ENCODE peak calls at places on chromosomes 5 and 9, in six cellular contexts. B, W, C, N, Z and K are unnamed samples.
A peak's percentile ranks its signal among the peaks of the same experiment; 100 is the strongest.

GRCh38 chr9:118836891-118837290 is 532.3 kb downstream of the BRINP1 start:
- DNase-seq in B (no peak), W (no peak), C (no peak), N (no peak), Z (no peak), K (no peak)

GRCh38 chr5:42703238-42703637 is 53.4 kb upstream of the CCDC152 start:
- DNase-seq in B (no peak), W (no peak), C (no peak), N (no peak), Z (no peak), K (no peak)

GRCh38 chr5:122673343-122673742 is 101.5 kb upstream of the SNX2 start:
- DNase-seq in B (no peak), W (peak; percentile 54), C (no peak), N (no peak), Z (peak; percentile 61), K (no peak)

GRCh38 chr9:136257381-136258298 is 12.0 kb upstream of the QSOX2 start:
- DNase-seq in B (no peak), W (no peak), C (no peak), N (no peak), Z (no peak), K (no peak)

GRCh38 chr5:134114886-134115805 is 665 bp downstream of the TCF7 start:
- DNase-seq in B (no peak), W (no peak), C (no peak), N (no peak), Z (no peak), K (no peak)

GRCh38 chr5:92939428-92939827 is 641.6 kb downstream of the NR2F1-AS1 start:
- DNase-seq in B (no peak), W (peak; percentile 33), C (no peak), N (no peak), Z (no peak), K (no peak)

GRCh38 chr5:109258755-109259154 is 151.0 kb downstream of the PJA2 start:
- DNase-seq in B (no peak), W (no peak), C (no peak), N (no peak), Z (no peak), K (no peak)

GRCh38 chr9:133683494-133684460 is 47.6 kb downstream of the DBH start:
- DNase-seq in B (no peak), W (peak; percentile 29), C (no peak), N (no peak), Z (peak; percentile 82), K (no peak)

GRCh38 chr9:7234144-7234543 is 476.4 kb downstream of the KDM4C start:
- DNase-seq in B (no peak), W (peak; percentile 59), C (peak; percentile 51), N (no peak), Z (no peak), K (no peak)

GRCh38 chr5:142874537-142874936 is 104.4 kb downstream of the ARHGAP26 start:
- DNase-seq in B (peak; percentile 63), W (peak; percentile 91), C (peak; percentile 71), N (no peak), Z (peak; percentile 78), K (no peak)

GRCh38 chr9:11194249-11194648 is 581.4 kb upstream of the PTPRD start:
- DNase-seq in B (no peak), W (no peak), C (no peak), N (no peak), Z (no peak), K (no peak)

GRCh38 chr5:54302267-54302687 is 8.1 kb downstream of the ARL15 start:
- DNase-seq in B (peak; percentile 42), W (peak; percentile 40), C (peak; percentile 66), N (no peak), Z (no peak), K (peak; percentile 24)

GRCh38 chr9:130417602-130418001 is 27.2 kb upstream of the ASS1 start:
- DNase-seq in B (no peak), W (no peak), C (peak; percentile 20), N (no peak), Z (peak; percentile 30), K (no peak)

GRCh38 chr5:82408033-82408432 is 129.9 kb upstream of the RPS23 start:
- DNase-seq in B (no peak), W (no peak), C (no peak), N (no peak), Z (no peak), K (no peak)

GRCh38 chr5:41787257-41787656 is 83.0 kb downstream of the OXCT1 start:
- DNase-seq in B (no peak), W (no peak), C (no peak), N (no peak), Z (no peak), K (no peak)

GRCh38 chr5:139678751-139679750 is 30.9 kb downstream of the CXXC5 start:
- DNase-seq in B (no peak), W (no peak), C (no peak), N (no peak), Z (peak; percentile 89), K (no peak)

GRCh38 chr5:16668194-16668593 is 51.4 kb upstream of the RETREG1 start:
- DNase-seq in B (no peak), W (no peak), C (no peak), N (no peak), Z (no peak), K (no peak)

GRCh38 chr9:95105519-95106287 is 211.8 kb downstream of the FANCC start:
- DNase-seq in B (no peak), W (no peak), C (peak; percentile 95), N (no peak), Z (no peak), K (peak; percentile 80)

GRCh38 chr5:122333564-122333963 is 21.5 kb downstream of the SNCAIP start:
- DNase-seq in B (peak; percentile 9), W (no peak), C (no peak), N (no peak), Z (no peak), K (no peak)